ENCODE peak calls at places on chromosomes 5 and 9, in ten cellular contexts. O is testis, C is A673, Q is HFF-Myc, I is PC-3, D is stomach, N is ascending aorta, V is NB4, G is astrocyte of the spinal cord, K is endodermal cell. R is an unnamed sample.

GRCh38 chr5:1799110-1799601 is 481 bp downstream of the MRPL36 start:
- DNase-seq in O (peak), C (no peak), Q (no peak), I (no peak), D (no peak), N (no peak), V (peak), G (peak), K (no peak), R (no peak)

GRCh38 chr5:9358961-9359686 is 186.8 kb downstream of the SEMA5A start:
- DNase-seq in O (no peak), C (no peak), Q (no peak), I (peak), D (no peak), N (no peak), V (no peak), G (peak), K (no peak), R (no peak)

GRCh38 chr9:133642708-133643361 is 6.7 kb downstream of the DBH start:
- DNase-seq in O (no peak), C (no peak), Q (no peak), I (no peak), D (no peak), N (no peak), V (no peak), G (no peak), K (no peak), R (no peak)

GRCh38 chr9:97689401-97689800 is 7.7 kb downstream of the XPA start:
- DNase-seq in O (no peak), C (no peak), Q (no peak), I (peak), D (no peak), N (no peak), V (no peak), G (no peak), K (no peak), R (no peak)

GRCh38 chr9:115234094-115234493 is 116.1 kb upstream of the TNC start:
- DNase-seq in O (no peak), C (no peak), Q (peak), I (peak), D (no peak), N (no peak), V (peak), G (peak), K (no peak), R (no peak)

GRCh38 chr5:169911448-169912212 is 68.7 kb downstream of the INSYN2B start:
- DNase-seq in O (no peak), C (peak), Q (no peak), I (peak), D (no peak), N (no peak), V (no peak), G (no peak), K (no peak), R (no peak)

GRCh38 chr5:132074772-132075718 is 1.5 kb downstream of the CSF2 start:
- DNase-seq in O (no peak), C (no peak), Q (no peak), I (no peak), D (no peak), N (no peak), V (no peak), G (no peak), K (peak), R (no peak)

GRCh38 chr9:120265791-120266190 is 314.2 kb downstream of the CDK5RAP2 start:
- DNase-seq in O (peak), C (no peak), Q (no peak), I (no peak), D (no peak), N (no peak), V (no peak), G (no peak), K (no peak), R (no peak)

GRCh38 chr9:94929373-94929764 is 202.9 kb downstream of the AOPEP start:
- DNase-seq in O (no peak), C (no peak), Q (no peak), I (peak), D (no peak), N (no peak), V (no peak), G (peak), K (no peak), R (no peak)

GRCh38 chr9:107176701-107177100 is 106.4 kb upstream of the RAD23B start:
- DNase-seq in O (no peak), C (peak), Q (no peak), I (no peak), D (no peak), N (no peak), V (no peak), G (no peak), K (no peak), R (no peak)

GRCh38 chr5:3139596-3139995 is 388.1 kb upstream of the IRX2 start:
- DNase-seq in O (no peak), C (no peak), Q (no peak), I (no peak), D (no peak), N (no peak), V (no peak), G (peak), K (no peak), R (no peak)

GRCh38 chr5:33842456-33842855 is 49.3 kb downstream of the ADAMTS12 start:
- DNase-seq in O (no peak), C (no peak), Q (no peak), I (no peak), D (no peak), N (no peak), V (no peak), G (no peak), K (no peak), R (no peak)

GRCh38 chr5:6454628-6455053 is 6.0 kb downstream of the UBE2QL1 start:
- DNase-seq in O (no peak), C (no peak), Q (no peak), I (peak), D (no peak), N (peak), V (no peak), G (no peak), K (no peak), R (no peak)

GRCh38 chr9:88537743-88538055 is 2.7 kb downstream of the NXNL2 start:
- DNase-seq in O (peak), C (peak), Q (peak), I (peak), D (peak), N (peak), V (peak), G (peak), K (peak), R (no peak)

GRCh38 chr9:13607746-13608445 is 328.4 kb upstream of the MPDZ start:
- DNase-seq in O (no peak), C (no peak), Q (no peak), I (no peak), D (no peak), N (no peak), V (no peak), G (peak), K (no peak), R (no peak)

DNA sequence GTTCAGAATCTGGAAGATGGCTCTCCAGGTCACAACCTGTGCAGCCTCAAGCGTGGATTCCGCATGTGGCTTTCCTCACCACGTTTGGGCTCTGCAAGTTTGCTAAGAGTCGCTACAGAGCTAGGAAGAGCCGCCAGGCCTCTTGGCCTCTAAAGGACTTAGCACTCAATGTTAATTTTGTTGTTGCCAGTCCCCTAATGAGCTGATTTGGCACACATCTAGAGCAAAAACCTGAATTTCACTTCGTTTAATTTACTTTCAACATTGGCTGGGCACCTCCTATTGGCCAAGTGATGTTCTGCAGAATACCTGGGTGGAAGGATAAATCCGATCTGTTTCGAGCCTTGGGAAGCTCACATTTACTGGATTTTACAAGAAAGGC is 65.8 kb upstream of the UNC5A start:
- DNase-seq in O (no peak), C (no peak), Q (no peak), I (peak), D (no peak), N (peak), V (no peak), G (no peak), K (peak), R (no peak)
- TF ChIP-seq CTCF in O (no peak), C (peak), Q (peak), I (peak), D (no peak), N (no peak), V (peak), G (peak), K (peak), R (peak)

GRCh38 chr5:37859805-37860204 is 20.0 kb upstream of the GDNF start:
- DNase-seq in O (no peak), C (no peak), Q (no peak), I (no peak), D (no peak), N (no peak), V (peak), G (no peak), K (no peak), R (no peak)
- TF ChIP-seq CTCF in O (no peak), C (no peak), Q (no peak), I (no peak), D (no peak), N (no peak), V (no peak), G (no peak), K (no peak), R (no peak)

GRCh38 chr9:4371108-4371507 is 71.2 kb upstream of the GLIS3 start:
- DNase-seq in O (no peak), C (no peak), Q (peak), I (peak), D (no peak), N (no peak), V (peak), G (peak), K (no peak), R (no peak)

GRCh38 chr9:4365055-4365454 is 65.2 kb upstream of the GLIS3 start:
- DNase-seq in O (no peak), C (no peak), Q (no peak), I (no peak), D (no peak), N (no peak), V (no peak), G (no peak), K (no peak), R (no peak)

GRCh38 chr9:4362281-4362680 is 62.4 kb upstream of the GLIS3 start:
- DNase-seq in O (no peak), C (no peak), Q (no peak), I (no peak), D (no peak), N (no peak), V (no peak), G (no peak), K (no peak), R (no peak)

GRCh38 chr9:4370501-4370900 is 70.6 kb upstream of the GLIS3 start:
- DNase-seq in O (no peak), C (no peak), Q (no peak), I (no peak), D (no peak), N (no peak), V (no peak), G (no peak), K (no peak), R (no peak)

DNA sequence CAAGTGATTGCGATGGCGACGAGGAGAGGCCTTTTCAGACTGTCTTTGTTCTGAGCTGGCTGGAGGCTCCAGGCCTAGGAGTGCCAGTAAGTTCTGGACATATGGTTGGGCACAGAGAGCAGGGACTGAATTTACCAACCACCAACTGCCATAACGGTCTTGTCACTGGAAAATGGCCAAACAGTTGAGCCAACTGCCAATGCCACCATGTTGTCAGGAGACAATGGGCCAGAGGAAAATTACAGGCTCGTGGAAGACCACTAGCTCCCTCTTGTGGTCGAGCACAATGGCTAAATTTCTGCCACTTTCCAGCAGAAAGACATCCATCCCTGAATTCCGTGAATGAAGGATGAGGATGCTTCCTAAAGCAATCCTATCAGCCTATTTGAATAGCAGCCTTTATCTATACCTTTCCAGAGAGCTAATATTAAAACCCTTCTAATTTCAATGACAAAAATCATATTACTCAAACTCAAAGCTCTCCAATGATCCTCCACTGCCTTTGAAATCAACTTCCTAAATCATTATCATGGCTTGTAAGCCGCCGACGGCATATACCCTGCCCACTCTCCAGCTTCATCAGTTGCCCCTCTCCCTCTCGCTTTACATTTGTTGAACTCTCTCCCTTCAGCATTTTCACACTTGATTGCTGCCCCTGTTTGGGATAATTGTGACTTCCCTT is 66.9 kb upstream of the GLIS3 start:
- DNase-seq in O (peak), C (peak), Q (peak), I (peak), D (peak), N (no peak), V (peak), G (peak), K (peak), R (no peak)
- TF ChIP-seq CTCF in O (no peak), C (peak), Q (peak), I (peak), D (peak), N (no peak), V (peak), G (peak), K (peak), R (peak)

GRCh38 chr9:90659626-90660364 is 17.2 kb upstream of the DIRAS2 start:
- DNase-seq in O (no peak), C (peak), Q (peak), I (peak), D (no peak), N (no peak), V (peak), G (peak), K (no peak), R (no peak)

DNA sequence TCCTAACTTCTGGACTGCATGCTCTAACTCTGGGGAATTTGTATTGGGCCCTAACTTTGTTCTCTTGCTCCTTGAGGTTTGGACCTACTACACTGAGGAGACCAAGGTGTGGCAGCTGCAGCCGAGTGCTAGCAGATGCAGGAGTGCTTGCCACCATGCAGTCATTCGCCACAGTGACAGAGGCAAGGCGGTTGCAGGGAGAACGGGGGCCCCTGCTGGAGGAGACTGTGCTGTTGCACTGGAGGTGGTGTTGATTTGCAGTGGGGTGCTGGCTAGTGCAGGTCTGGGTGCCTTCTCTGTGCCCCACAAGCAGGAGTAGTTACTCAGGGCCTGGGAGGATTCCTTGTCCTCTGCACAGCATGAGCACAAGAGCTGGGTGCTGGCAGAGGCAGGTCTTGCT is 22.4 kb upstream of the DIRAS2 start:
- DNase-seq in O (no peak), C (no peak), Q (no peak), I (no peak), D (no peak), N (no peak), V (no peak), G (no peak), K (peak), R (no peak)
- TF ChIP-seq CTCF in O (no peak), C (no peak), Q (no peak), I (no peak), D (no peak), N (no peak), V (no peak), G (no peak), K (peak), R (no peak)

GRCh38 chr5:36507332-36507952 is 99.0 kb upstream of the SLC1A3 start:
- DNase-seq in O (peak), C (peak), Q (peak), I (peak), D (peak), N (peak), V (peak), G (peak), K (peak), R (peak)
- TF ChIP-seq CTCF in O (peak), C (peak), Q (peak), I (peak), D (peak), N (peak), V (peak), G (peak), K (peak), R (peak)

GRCh38 chr9:103399535-103399934 is 404.4 kb downstream of the CYLC2 start:
- DNase-seq in O (no peak), C (no peak), Q (no peak), I (no peak), D (no peak), N (no peak), V (no peak), G (no peak), K (no peak), R (no peak)
- TF ChIP-seq CTCF in O (no peak), C (no peak), Q (no peak), I (no peak), D (no peak), N (no peak), V (no peak), G (no peak), K (no peak), R (no peak)

GRCh38 chr9:78261403-78262001 is 25.6 kb downstream of the CEP78 start:
- DNase-seq in O (no peak), C (peak), Q (no peak), I (peak), D (no peak), N (no peak), V (peak), G (peak), K (no peak), R (no peak)
- TF ChIP-seq CTCF in O (peak), C (peak), Q (peak), I (peak), D (peak), N (peak), V (peak), G (peak), K (peak), R (peak)

GRCh38 chr9:214488-215448 is at the start of gene DOCK8:
- DNase-seq in O (peak), C (no peak), Q (no peak), I (peak), D (peak), N (peak), V (peak), G (peak), K (peak), R (peak)
- TF ChIP-seq CTCF in O (peak), C (no peak), Q (peak), I (peak), D (no peak), N (peak), V (peak), G (no peak), K (peak), R (peak)

DNA sequence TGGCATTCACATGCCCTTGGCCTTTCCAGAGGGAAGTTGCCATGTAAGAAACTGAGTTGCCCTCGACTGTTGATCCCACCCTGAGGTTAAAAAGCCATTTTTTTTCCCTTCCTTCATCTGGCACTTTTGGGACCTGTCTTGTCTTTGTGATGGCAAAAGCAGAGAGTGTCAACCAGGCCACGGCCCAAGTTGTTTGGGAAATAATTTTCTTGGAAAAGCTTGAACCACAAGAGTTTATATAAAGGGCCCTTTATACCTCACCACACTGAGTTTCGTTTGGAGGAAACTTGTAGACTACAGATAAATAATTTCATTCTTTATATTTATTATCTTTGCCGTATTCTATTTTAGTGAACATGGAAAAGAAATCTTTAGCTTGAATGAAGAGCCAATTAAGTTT is 34.3 kb downstream of the ACTBL2 start:
- DNase-seq in O (no peak), C (no peak), Q (no peak), I (no peak), D (no peak), N (no peak), V (no peak), G (no peak), K (no peak), R (no peak)
- TF ChIP-seq CTCF in O (no peak), C (no peak), Q (no peak), I (no peak), D (no peak), N (no peak), V (no peak), G (no peak), K (no peak), R (no peak)

GRCh38 chr9:137302176-137303030 is at the start of gene NRARP:
- DNase-seq in O (peak), C (peak), Q (no peak), I (peak), D (peak), N (peak), V (peak), G (peak), K (peak), R (peak)

GRCh38 chr9:137303031-137303892 is 1.2 kb upstream of the NRARP start:
- DNase-seq in O (no peak), C (peak), Q (no peak), I (no peak), D (no peak), N (no peak), V (peak), G (no peak), K (peak), R (peak)

GRCh38 chr9:137300607-137301085 is 1.4 kb downstream of the NRARP start:
- DNase-seq in O (no peak), C (peak), Q (no peak), I (no peak), D (no peak), N (no peak), V (peak), G (peak), K (peak), R (peak)

GRCh38 chr9:137299938-137300337 is 2.1 kb downstream of the NRARP start:
- DNase-seq in O (no peak), C (peak), Q (no peak), I (no peak), D (no peak), N (no peak), V (no peak), G (no peak), K (peak), R (peak)

GRCh38 chr9:137301086-137301947 is 754 bp downstream of the NRARP start:
- DNase-seq in O (no peak), C (peak), Q (no peak), I (peak), D (peak), N (no peak), V (peak), G (peak), K (peak), R (peak)
- TF ChIP-seq CTCF in O (no peak), C (no peak), Q (no peak), I (no peak), D (no peak), N (peak), V (no peak), G (peak), K (peak), R (peak)